ENCODE peak calls at places on chromosomes 11 and 22, in eight cellular contexts. U, W, V, E, Y, J, K and T are unnamed samples.

GRCh38 chr11:27472398-27473016 is at the start of gene LGR4:
- DNase-seq in U (peak; percentile 98), W (peak; percentile 97), K (peak; percentile 92), V (peak; percentile 95), E (peak; percentile 97), Y (peak; percentile 95), J (peak; percentile 99), T (peak; percentile 93)

GRCh38 chr11:72179804-72180396 is 12.0 kb upstream of the FOLR1 start:
- DNase-seq in W (no peak), J (no peak), Y (no peak), V (no peak), U (peak; percentile 52), K (no peak), E (no peak), T (no peak)

GRCh38 chr11:1604181-1604580 is 4.1 kb downstream of the KRTAP5-3 start:
- DNase-seq in Y (no peak), U (no peak), E (no peak), V (no peak), K (no peak), J (no peak), W (no peak), T (no peak)

GRCh38 chr22:21947040-21948014 is 5.3 kb downstream of the PPM1F start:
- DNase-seq in Y (no peak), J (peak; percentile 59), V (no peak), W (no peak), U (peak; percentile 71), E (no peak), K (no peak), T (no peak)

GRCh38 chr11:128206476-128206875 is 380.9 kb downstream of the ETS1 start:
- DNase-seq in E (no peak), V (no peak), W (no peak), Y (no peak), J (no peak), U (no peak), K (no peak), T (no peak)

GRCh38 chr11:3103076-3103475 is 45.9 kb upstream of the CARS1 start:
- DNase-seq in K (no peak), V (no peak), W (no peak), Y (peak; percentile 23), E (no peak), J (no peak), U (no peak), T (peak; percentile 45)

GRCh38 chr11:44748606-44749005 is 21.8 kb downstream of the TSPAN18 start:
- DNase-seq in J (no peak), W (no peak), Y (no peak), U (no peak), E (no peak), V (no peak), K (no peak), T (no peak)

GRCh38 chr11:84564180-84564866 is 1062.8 kb downstream of the DLG2 start:
- DNase-seq in J (peak; percentile 24), U (peak; percentile 29), V (peak; percentile 51), Y (peak; percentile 27), E (peak; percentile 60), W (peak; percentile 25), K (no peak), T (no peak)

GRCh38 chr11:130166457-130166784 is 6.8 kb downstream of the ST14 start:
- DNase-seq in Y (peak; percentile 49), V (peak; percentile 78), J (no peak), E (no peak), K (no peak), W (no peak), U (peak; percentile 97), T (peak; percentile 83)

GRCh38 chr11:123082977-123083376 is 21.0 kb upstream of the HSPA8 start:
- DNase-seq in V (no peak), J (no peak), E (no peak), W (no peak), U (no peak), K (no peak), Y (no peak), T (peak; percentile 13)

GRCh38 chr11:126403039-126403438 is 47.6 kb downstream of the ST3GAL4 start:
- DNase-seq in J (peak; percentile 59), U (no peak), K (no peak), W (no peak), V (peak; percentile 82), Y (no peak), E (no peak), T (no peak)

GRCh38 chr22:36327922-36328551 is 59.7 kb downstream of the MYH9 start:
- DNase-seq in U (peak; percentile 79), V (no peak), J (no peak), W (peak; percentile 62), K (no peak), E (peak; percentile 88), Y (no peak), T (no peak)

GRCh38 chr11:78196661-78197091 is 8.0 kb downstream of the USP35 start:
- DNase-seq in V (no peak), E (no peak), U (no peak), K (no peak), W (no peak), Y (no peak), J (no peak), T (no peak)

GRCh38 chr11:1335811-1336761 is 26.7 kb upstream of the TOLLIP start:
- DNase-seq in K (no peak), E (peak; percentile 64), U (peak; percentile 59), J (peak; percentile 96), Y (peak; percentile 57), W (peak; percentile 91), V (peak; percentile 69), T (peak; percentile 65)

GRCh38 chr11:35035894-35036408 is 103.0 kb upstream of the CD44 start:
- DNase-seq in E (no peak), W (no peak), Y (no peak), U (peak; percentile 98), V (no peak), K (no peak), J (no peak), T (no peak)

DNA sequence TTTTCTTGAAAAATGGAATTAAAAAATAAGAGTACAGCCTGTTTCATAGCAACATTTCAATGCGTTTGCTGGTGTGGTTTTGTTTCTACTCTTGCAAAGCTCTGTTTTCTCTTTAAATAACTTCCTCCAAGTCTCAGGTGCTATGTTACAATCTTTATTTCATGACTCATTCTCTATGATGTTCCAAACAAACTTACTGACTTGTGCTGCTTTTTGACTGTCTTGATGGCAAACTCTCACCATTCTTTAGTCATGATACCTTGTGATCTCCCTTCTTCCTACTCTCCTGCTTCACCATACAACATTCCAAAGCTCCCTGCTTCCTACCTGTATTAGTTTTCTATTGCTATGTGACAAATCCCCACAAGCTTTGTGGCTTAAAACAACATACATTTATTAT is 166.1 kb downstream of the C11orf91 start:
- DNase-seq in K (no peak), J (no peak), W (no peak), E (no peak), Y (no peak), V (no peak), U (peak; percentile 53), T (no peak)
- H3K27ac ChIP-seq in K (no peak overlapping the region), J (no peak overlapping the region), W (no peak overlapping the region), E (no peak overlapping the region), Y (no peak overlapping the region), V (no peak overlapping the region), U (no peak overlapping the region), T (no peak overlapping the region)

DNA sequence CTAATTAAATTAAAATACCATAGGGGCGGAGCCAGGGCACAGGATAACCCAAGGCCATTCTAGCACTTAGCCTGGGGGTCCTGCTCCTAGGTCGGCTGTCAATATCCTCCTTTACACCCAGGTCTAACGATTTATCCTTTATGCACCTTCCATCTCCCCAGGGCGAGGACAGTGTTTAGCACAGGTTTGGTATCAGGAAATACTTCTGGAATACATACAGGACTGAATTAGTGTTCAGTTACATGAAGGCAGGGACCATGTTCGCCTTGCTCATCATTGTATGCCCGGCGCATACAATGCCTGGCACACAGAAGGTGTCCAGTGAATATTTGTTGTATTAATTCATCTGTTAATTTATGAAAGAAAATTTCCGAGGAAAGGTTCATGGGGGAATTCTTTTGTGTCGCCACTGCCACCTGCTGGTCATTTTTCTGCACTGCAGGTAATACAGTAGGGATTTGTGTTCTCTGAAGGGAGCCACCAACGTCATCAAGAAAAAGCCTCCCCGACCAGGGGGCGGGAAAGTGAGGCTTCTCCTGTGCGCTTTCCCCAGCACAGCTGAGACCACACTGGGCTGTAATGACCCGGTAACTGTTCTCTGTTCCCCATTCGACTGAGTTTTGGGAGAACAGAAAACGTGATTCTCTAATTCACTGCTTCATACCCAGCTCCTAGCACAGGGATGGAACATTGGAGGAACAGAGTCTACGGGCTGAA is 68.7 kb upstream of the ASPHD2 start:
- DNase-seq in K (peak; percentile 64), E (peak; percentile 57), U (peak; percentile 59), V (peak; percentile 74), J (peak; percentile 83), W (peak; percentile 69), Y (peak; percentile 72), T (peak; percentile 90)
- H3K4me3 ChIP-seq in K (peak overlapping the region; percentile 24), E (no peak overlapping the region), U (peak overlapping the region; percentile 17), V (no peak overlapping the region), J (peak overlapping the region; percentile 35), W (no peak overlapping the region), Y (no peak overlapping the region), T (no peak overlapping the region)

DNA sequence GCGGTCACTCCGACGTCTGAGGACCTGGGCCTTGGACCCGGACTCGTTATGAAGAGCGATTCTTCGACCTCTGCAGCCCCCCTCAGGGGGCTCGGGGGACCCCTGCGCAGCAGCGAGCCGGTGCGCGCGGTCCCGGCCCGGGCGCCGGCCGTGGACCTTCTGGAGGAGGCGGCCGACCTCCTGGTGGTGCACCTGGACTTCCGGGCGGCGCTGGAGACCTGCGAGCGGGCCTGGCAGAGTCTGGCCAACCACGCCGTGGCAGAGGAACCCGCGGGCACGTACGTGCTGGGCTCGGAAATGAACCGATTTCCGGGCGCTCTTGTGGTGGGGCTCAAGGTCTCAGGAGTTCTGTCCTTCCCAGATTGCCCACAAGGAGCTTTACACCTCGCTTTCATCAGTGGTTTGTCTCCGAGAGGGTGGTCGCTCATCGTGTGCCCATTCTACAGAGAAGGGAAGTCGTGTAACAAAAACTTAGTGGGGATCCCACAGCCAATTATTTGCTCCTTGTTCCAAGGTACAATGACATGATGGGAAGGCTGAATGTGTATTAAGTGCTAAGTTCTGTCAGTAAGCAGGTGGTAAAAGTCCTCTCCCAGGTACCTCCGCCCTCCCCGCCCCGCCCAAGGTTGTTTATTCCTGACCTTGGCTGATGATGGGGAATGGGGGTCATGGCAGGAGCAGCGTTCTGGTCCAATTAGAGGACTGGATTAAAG is 695 bp downstream of the PEX26 start:
- DNase-seq in J (no peak), E (peak; percentile 59), U (peak; percentile 26), K (no peak), V (peak; percentile 60), W (no peak), Y (peak; percentile 60), T (peak; percentile 74)
- H3K27ac ChIP-seq in J (no peak overlapping the region), E (peak overlapping the region; percentile 61), U (peak overlapping the region; percentile 65), K (no peak overlapping the region), V (peak overlapping the region; percentile 91), W (peak overlapping the region; percentile 77), Y (peak overlapping the region; percentile 89), T (peak overlapping the region; percentile 68)

GRCh38 chr22:46240917-46241316 is 9.2 kb downstream of the CDPF1 start:
- DNase-seq in E (no peak), U (no peak), K (no peak), Y (no peak), W (no peak), J (no peak), V (no peak), T (peak; percentile 87)

GRCh38 chr22:46241397-46242007 is 8.6 kb downstream of the CDPF1 start:
- DNase-seq in J (no peak), Y (no peak), E (no peak), K (no peak), U (no peak), W (no peak), V (no peak), T (no peak)

GRCh38 chr22:46239261-46240048 is 10.6 kb downstream of the CDPF1 start:
- DNase-seq in W (no peak), J (no peak), E (no peak), V (no peak), K (no peak), U (no peak), Y (no peak), T (peak; percentile 63)

GRCh38 chr22:46240506-46240905 is 9.6 kb downstream of the CDPF1 start:
- DNase-seq in V (no peak), E (no peak), U (no peak), Y (no peak), W (no peak), K (no peak), J (no peak), T (no peak)

GRCh38 chr22:46240073-46240472 is 10.0 kb downstream of the CDPF1 start:
- DNase-seq in Y (no peak), U (no peak), V (no peak), K (no peak), J (no peak), E (no peak), W (no peak), T (no peak)
- H3K4me3 ChIP-seq in Y (no peak overlapping the region), U (no peak overlapping the region), V (no peak overlapping the region), K (no peak overlapping the region), J (no peak overlapping the region), E (no peak overlapping the region), W (no peak overlapping the region), T (no peak overlapping the region)